ENCODE peak calls at places on chromosomes 16 and 17, in eight cellular contexts. U is HFFc6; W is AG09309; Q is CD8-positive, alpha-beta T cell; O is sigmoid colon; P is K562; M is fibroblast of pulmonary artery; Y is cardiac muscle cell. F is an unnamed sample.

GRCh38 chr16:66882702-66883101 is 2.4 kb downstream of the PDP2 start:
- DNase-seq in U (no peak), W (no peak), Q (no peak), O (no peak), P (no peak), M (no peak), Y (no peak), F (no peak)

GRCh38 chr17:68456529-68457167 is 648 bp downstream of the WIPI1 start:
- DNase-seq in U (peak), W (peak), Q (no peak), O (peak), P (no peak), M (peak), Y (peak), F (peak)

GRCh38 chr17:67015001-67015400 is 29.4 kb upstream of the CACNG1 start:
- DNase-seq in U (no peak), W (no peak), Q (no peak), O (no peak), P (no peak), M (no peak), Y (no peak), F (no peak)

GRCh38 chr17:2309338-2310143 is 5.8 kb downstream of the SRR start:
- DNase-seq in U (no peak), W (no peak), Q (no peak), O (no peak), P (no peak), M (peak), Y (peak), F (peak)

GRCh38 chr17:2610195-2610594 is 16.7 kb downstream of the PAFAH1B1 start:
- DNase-seq in U (no peak), W (no peak), Q (no peak), O (no peak), P (no peak), M (no peak), Y (no peak), F (no peak)

GRCh38 chr17:3656353-3656752 is 12.0 kb downstream of the TAX1BP3 start:
- DNase-seq in U (no peak), W (no peak), Q (no peak), O (no peak), P (no peak), M (no peak), Y (no peak), F (no peak)

GRCh38 chr16:75452464-75453190 is 11.9 kb downstream of the TMEM170A start:
- DNase-seq in U (no peak), W (no peak), Q (no peak), O (no peak), P (no peak), M (no peak), Y (no peak), F (no peak)

GRCh38 chr16:83095926-83096692 is 469.3 kb downstream of the CDH13 start:
- DNase-seq in U (peak), W (no peak), Q (no peak), O (no peak), P (no peak), M (peak), Y (no peak), F (no peak)

GRCh38 chr17:55830699-55831098 is 79.8 kb downstream of the PCTP start:
- DNase-seq in U (no peak), W (no peak), Q (no peak), O (no peak), P (no peak), M (no peak), Y (no peak), F (no peak)

GRCh38 chr16:84874983-84875382 is 55.2 kb downstream of the CRISPLD2 start:
- DNase-seq in U (peak), W (no peak), Q (no peak), O (no peak), P (no peak), M (no peak), Y (no peak), F (no peak)

GRCh38 chr17:15232517-15232915 is 32.6 kb downstream of the PMP22 start:
- DNase-seq in U (peak), W (no peak), Q (no peak), O (no peak), P (no peak), M (no peak), Y (no peak), F (peak)

GRCh38 chr17:66555605-66556004 is 253.2 kb downstream of the PRKCA start:
- DNase-seq in U (no peak), W (no peak), Q (no peak), O (no peak), P (no peak), M (no peak), Y (no peak), F (no peak)

GRCh38 chr17:8121531-8122390 is 2.1 kb downstream of the HES7 start:
- DNase-seq in U (peak), W (no peak), Q (peak), O (peak), P (peak), M (peak), Y (peak), F (peak)

GRCh38 chr16:54526916-54527315 is 240.3 kb upstream of the IRX3 start:
- DNase-seq in U (peak), W (no peak), Q (no peak), O (no peak), P (no peak), M (no peak), Y (no peak), F (peak)

GRCh38 chr16:35631261-35631945 is 2172.0 kb downstream of the TP53TG3F start:
- DNase-seq in U (no peak), W (no peak), Q (no peak), O (no peak), P (no peak), M (no peak), Y (no peak), F (no peak)

GRCh38 chr17:61416211-61416539 is 16.5 kb downstream of the TBX2 start:
- DNase-seq in U (no peak), W (no peak), Q (no peak), O (no peak), P (no peak), M (no peak), Y (no peak), F (no peak)

GRCh38 chr17:58335779-58336455 is 7.3 kb upstream of the TSPOAP1 start:
- DNase-seq in U (no peak), W (no peak), Q (peak), O (peak), P (no peak), M (no peak), Y (no peak), F (no peak)

GRCh38 chr17:1515640-1516402 is 591 bp downstream of the INPP5K start:
- DNase-seq in U (peak), W (peak), Q (peak), O (peak), P (no peak), M (peak), Y (peak), F (peak)

GRCh38 chr17:82030470-82031302 is 792 bp upstream of the RAC3 start:
- DNase-seq in U (peak), W (peak), Q (peak), O (peak), P (peak), M (peak), Y (peak), F (peak)

GRCh38 chr17:49086649-49087048 is 45.9 kb upstream of the B4GALNT2 start:
- DNase-seq in U (no peak), W (no peak), Q (no peak), O (no peak), P (no peak), M (no peak), Y (no peak), F (no peak)

GRCh38 chr17:14197582-14197981 is 39.1 kb downstream of the CDRT15 start:
- DNase-seq in U (no peak), W (no peak), Q (peak), O (no peak), P (no peak), M (no peak), Y (no peak), F (no peak)

GRCh38 chr17:73647331-73647730 is 3.1 kb upstream of the SDK2 start:
- DNase-seq in U (no peak), W (no peak), Q (no peak), O (no peak), P (no peak), M (no peak), Y (no peak), F (no peak)

GRCh38 chr17:68318103-68318991 is 27.1 kb downstream of the ARSG start:
- DNase-seq in U (peak), W (peak), Q (no peak), O (no peak), P (no peak), M (peak), Y (peak), F (peak)

GRCh38 chr17:29568331-29569244 is at the start of gene TP53I13:
- DNase-seq in U (peak), W (no peak), Q (peak), O (peak), P (peak), M (peak), Y (peak), F (peak)

GRCh38 chr17:42883802-42884553 is 16.6 kb upstream of the G6PC1 start:
- DNase-seq in U (peak), W (no peak), Q (no peak), O (no peak), P (no peak), M (no peak), Y (no peak), F (no peak)

GRCh38 chr16:66894948-66895696 is 14.8 kb downstream of the PDP2 start:
- DNase-seq in U (peak), W (no peak), Q (peak), O (peak), P (peak), M (peak), Y (peak), F (peak)

GRCh38 chr17:19897108-19897854 is 29.5 kb upstream of the ULK2 start:
- DNase-seq in U (peak), W (no peak), Q (no peak), O (peak), P (no peak), M (peak), Y (peak), F (peak)

GRCh38 chr16:11742041-11742535 is 569 bp downstream of the TXNDC11 start:
- DNase-seq in U (no peak), W (no peak), Q (peak), O (peak), P (peak), M (no peak), Y (no peak), F (no peak)
- TF ChIP-seq CTCF in U (peak), W (no peak), Q (no peak), O (no peak), P (no peak), M (no peak), Y (no peak), F (no peak)

DNA sequence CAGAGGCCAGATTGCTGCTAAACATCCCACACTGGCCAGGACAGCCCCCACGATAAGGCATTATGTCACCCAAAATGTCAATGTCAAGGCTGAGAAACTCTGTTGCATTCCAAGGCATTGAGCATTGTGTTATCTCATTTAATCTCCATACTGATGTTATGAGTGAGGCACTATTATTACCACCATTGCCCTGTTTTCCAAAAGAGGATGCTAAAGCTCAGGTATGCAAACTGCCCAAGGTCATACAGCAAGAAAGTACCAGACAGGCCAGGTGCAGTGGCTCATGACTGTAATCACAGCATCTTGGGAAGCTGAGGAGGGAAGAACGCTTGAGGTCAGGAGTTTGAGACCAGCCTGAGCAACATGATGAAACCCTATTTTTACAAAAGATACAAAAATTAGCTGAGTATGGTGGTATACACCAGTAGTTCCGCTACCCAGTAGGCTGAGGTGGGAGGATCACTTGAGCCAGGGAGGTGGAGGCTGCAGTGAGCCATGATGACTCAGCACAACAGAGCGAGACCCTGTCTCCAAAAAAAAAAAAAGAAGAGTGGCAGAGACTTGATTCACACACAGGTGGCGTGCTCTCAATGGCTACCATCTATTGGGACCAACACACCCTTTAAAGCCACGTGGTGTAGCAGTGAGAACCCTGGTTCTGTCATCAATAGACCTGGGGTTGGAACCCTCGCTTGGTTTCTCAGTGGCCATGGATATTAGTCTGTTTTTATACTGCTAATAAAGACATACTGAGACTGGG is 58.8 kb upstream of the GRIN2A start:
- DNase-seq in U (no peak), W (no peak), Q (no peak), O (no peak), P (peak), M (no peak), Y (no peak), F (no peak)
- TF ChIP-seq CTCF in U (no peak), W (no peak), Q (no peak), O (no peak), P (no peak), M (no peak), Y (no peak), F (no peak)

GRCh38 chr16:2428787-2429036 is 535 bp upstream of the CCNF start:
- DNase-seq in U (no peak), W (no peak), Q (no peak), O (no peak), P (no peak), M (no peak), Y (no peak), F (no peak)
- TF ChIP-seq CTCF in U (no peak), W (no peak), Q (no peak), O (peak), P (no peak), M (no peak), Y (no peak), F (no peak)

GRCh38 chr16:87661561-87661960 is 59.3 kb downstream of the JPH3 start:
- DNase-seq in U (peak), W (no peak), Q (peak), O (no peak), P (peak), M (peak), Y (peak), F (peak)
- TF ChIP-seq CTCF in U (no peak), W (no peak), Q (no peak), O (no peak), P (no peak), M (no peak), Y (no peak), F (no peak)

DNA sequence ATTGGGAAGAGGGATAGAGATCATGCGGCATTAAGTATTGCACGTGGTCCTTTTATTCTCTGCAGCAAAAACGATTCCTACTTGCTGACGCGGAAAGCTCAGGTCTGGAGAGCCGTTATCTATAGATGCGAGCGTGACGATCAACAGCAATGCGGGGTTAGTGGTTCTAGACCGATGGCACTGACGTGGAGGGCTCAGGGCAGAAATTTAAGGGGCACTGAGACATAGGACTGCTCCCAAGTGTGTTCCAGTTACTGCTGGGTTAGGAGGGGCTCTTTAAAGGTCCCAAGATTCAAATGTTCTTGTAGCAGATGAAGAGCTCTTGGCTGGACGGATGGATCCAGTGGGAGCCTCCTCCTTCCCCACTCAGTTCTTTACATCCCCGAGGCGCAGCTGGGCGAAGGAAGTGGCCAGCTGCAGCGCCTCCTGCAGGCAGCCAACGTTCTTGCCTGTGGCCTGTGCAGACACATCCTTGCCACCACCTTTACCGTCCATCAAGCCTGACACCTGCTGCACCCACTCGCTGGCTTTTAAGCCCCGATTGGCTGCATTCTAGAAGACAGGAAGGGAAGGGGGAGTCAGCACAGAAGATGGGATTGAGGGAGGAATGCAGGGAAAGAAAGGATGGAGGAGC is 732 bp upstream of the EXOSC6 start:
- DNase-seq in U (no peak), W (no peak), Q (no peak), O (no peak), P (peak), M (peak), Y (peak), F (no peak)
- TF ChIP-seq CTCF in U (peak), W (peak), Q (no peak), O (peak), P (peak), M (peak), Y (peak), F (peak)

GRCh38 chr17:75942473-75942872 is 1.6 kb upstream of the FBF1 start:
- DNase-seq in U (no peak), W (no peak), Q (no peak), O (no peak), P (no peak), M (no peak), Y (no peak), F (no peak)

GRCh38 chr17:75937652-75938051 is 3.2 kb downstream of the FBF1 start:
- DNase-seq in U (no peak), W (no peak), Q (no peak), O (no peak), P (no peak), M (no peak), Y (no peak), F (no peak)

GRCh38 chr17:75941442-75941819 is 589 bp upstream of the FBF1 start:
- DNase-seq in U (no peak), W (no peak), Q (no peak), O (no peak), P (peak), M (no peak), Y (no peak), F (no peak)

GRCh38 chr17:75945202-75945601 is 4.4 kb upstream of the FBF1 start:
- DNase-seq in U (no peak), W (no peak), Q (no peak), O (no peak), P (no peak), M (no peak), Y (no peak), F (no peak)

GRCh38 chr17:75940727-75941441 is at the start of gene FBF1:
- DNase-seq in U (peak), W (peak), Q (peak), O (peak), P (peak), M (peak), Y (peak), F (peak)
- TF ChIP-seq CTCF in U (no peak), W (no peak), Q (no peak), O (no peak), P (no peak), M (no peak), Y (no peak), F (no peak)

GRCh38 chr17:40328386-40328766 is 19.4 kb downstream of the RARA start:
- DNase-seq in U (no peak), W (no peak), Q (no peak), O (no peak), P (no peak), M (no peak), Y (no peak), F (no peak)

GRCh38 chr17:40330850-40331470 is 22.0 kb downstream of the RARA start:
- DNase-seq in U (no peak), W (no peak), Q (no peak), O (no peak), P (no peak), M (no peak), Y (no peak), F (no peak)

GRCh38 chr17:40331743-40332641 is 23.0 kb downstream of the RARA start:
- DNase-seq in U (no peak), W (no peak), Q (no peak), O (peak), P (no peak), M (peak), Y (peak), F (peak)

GRCh38 chr17:40327735-40328385 is 18.9 kb downstream of the RARA start:
- DNase-seq in U (no peak), W (no peak), Q (no peak), O (peak), P (no peak), M (no peak), Y (no peak), F (peak)

DNA sequence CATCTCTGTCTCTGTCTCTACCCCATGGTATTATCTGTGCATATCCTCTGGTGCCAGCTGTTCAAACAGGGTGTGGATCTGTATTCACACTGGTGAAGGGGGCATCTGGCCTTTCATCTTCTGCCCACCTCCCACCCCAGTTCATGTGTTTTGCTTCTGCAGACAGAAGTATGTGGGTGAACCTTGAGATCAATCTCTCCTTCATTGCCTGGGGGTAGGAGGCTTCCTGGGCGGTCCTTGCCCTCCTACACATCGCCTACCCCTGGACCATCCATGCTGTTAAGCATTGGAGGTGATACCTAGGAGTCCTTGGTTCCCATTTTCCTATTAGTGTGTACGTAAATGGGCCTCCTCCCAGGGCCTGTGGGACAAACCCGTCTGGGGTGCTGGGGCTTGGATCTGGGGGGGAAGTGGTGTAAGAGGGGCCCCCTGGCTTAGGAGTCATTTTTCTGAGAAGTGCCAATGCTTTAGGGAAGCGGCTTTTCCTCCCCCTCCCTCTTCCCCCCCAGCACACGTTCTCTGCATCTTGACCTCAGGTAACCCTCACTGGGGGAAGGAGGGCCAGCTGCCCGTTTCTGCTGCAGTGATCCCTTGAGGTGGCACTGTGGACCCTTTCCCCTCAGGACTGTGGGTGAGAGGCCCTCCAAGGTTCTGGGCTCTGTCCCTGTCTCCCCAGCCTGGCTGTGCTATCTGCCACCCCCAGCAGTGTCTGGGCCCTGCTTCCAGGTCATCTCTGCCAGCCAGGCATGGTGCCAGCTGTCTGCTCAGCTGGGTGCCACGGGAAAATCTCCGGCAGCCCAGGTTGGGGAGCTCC is 21.2 kb downstream of the RARA start:
- DNase-seq in U (no peak), W (no peak), Q (no peak), O (peak), P (peak), M (no peak), Y (no peak), F (no peak)
- TF ChIP-seq CTCF in U (no peak), W (no peak), Q (no peak), O (no peak), P (no peak), M (no peak), Y (no peak), F (no peak)

F was measured in cardiac fibroblast.